ENCODE peak calls at places on chromosomes 7 and 10, in eight cellular contexts. One of them, this sample, is unnamed.

GRCh38 chr10:63257784-63258183 is 124.7 kb downstream of the NRBF2 start:
- DNase-seq in left ventricle myocardium inferior: no peak
- DNase-seq in AG09309: no peak
- DNase-seq in mesothelial cell of epicardium: no peak
- DNase-seq in brain microvascular endothelial cell: no peak
- DNase-seq in neural crest cell: no peak
- DNase-seq in fibroblast of lung: no peak
- DNase-seq in right lobe of liver: no peak
- DNase-seq in this sample: no peak

GRCh38 chr10:62709200-62709599 is 95.3 kb upstream of the ADO start:
- DNase-seq in mesothelial cell of epicardium: no peak
- DNase-seq in neural crest cell: no peak
- DNase-seq in right lobe of liver: no peak
- DNase-seq in brain microvascular endothelial cell: no peak
- DNase-seq in left ventricle myocardium inferior: no peak
- DNase-seq in AG09309: no peak
- DNase-seq in fibroblast of lung: no peak
- DNase-seq in this sample: no peak

GRCh38 chr7:30931927-30932540 is 20.4 kb downstream of the AQP1 start:
- DNase-seq in fibroblast of lung: no peak
- DNase-seq in brain microvascular endothelial cell: no peak
- DNase-seq in left ventricle myocardium inferior: no peak
- DNase-seq in neural crest cell: no peak
- DNase-seq in mesothelial cell of epicardium: no peak
- DNase-seq in AG09309: no peak
- DNase-seq in right lobe of liver: no peak
- DNase-seq in this sample: no peak

GRCh38 chr7:118148930-118149329 is 35.0 kb upstream of the LSM8 start:
- DNase-seq in mesothelial cell of epicardium: no peak
- DNase-seq in left ventricle myocardium inferior: no peak
- DNase-seq in brain microvascular endothelial cell: peak
- DNase-seq in AG09309: no peak
- DNase-seq in fibroblast of lung: peak
- DNase-seq in neural crest cell: no peak
- DNase-seq in right lobe of liver: no peak
- DNase-seq in this sample: peak

GRCh38 chr7:20784311-20785210 is 2.1 kb downstream of the SP8 start:
- DNase-seq in AG09309: no peak
- DNase-seq in brain microvascular endothelial cell: no peak
- DNase-seq in neural crest cell: no peak
- DNase-seq in fibroblast of lung: no peak
- DNase-seq in right lobe of liver: no peak
- DNase-seq in left ventricle myocardium inferior: no peak
- DNase-seq in mesothelial cell of epicardium: peak
- DNase-seq in this sample: no peak

GRCh38 chr10:112177247-112177646 is 6.3 kb downstream of the GPAM start:
- DNase-seq in right lobe of liver: no peak
- DNase-seq in brain microvascular endothelial cell: no peak
- DNase-seq in neural crest cell: peak
- DNase-seq in left ventricle myocardium inferior: no peak
- DNase-seq in AG09309: no peak
- DNase-seq in mesothelial cell of epicardium: no peak
- DNase-seq in fibroblast of lung: peak
- DNase-seq in this sample: no peak

GRCh38 chr10:58718596-58718995 is 205.9 kb downstream of the BICC1 start:
- DNase-seq in mesothelial cell of epicardium: no peak
- DNase-seq in left ventricle myocardium inferior: no peak
- DNase-seq in fibroblast of lung: no peak
- DNase-seq in brain microvascular endothelial cell: no peak
- DNase-seq in right lobe of liver: no peak
- DNase-seq in neural crest cell: no peak
- DNase-seq in AG09309: no peak
- DNase-seq in this sample: no peak

GRCh38 chr7:141511370-141512335 is 39.6 kb upstream of the AGK start:
- DNase-seq in neural crest cell: no peak
- DNase-seq in left ventricle myocardium inferior: no peak
- DNase-seq in AG09309: no peak
- DNase-seq in mesothelial cell of epicardium: peak
- DNase-seq in fibroblast of lung: no peak
- DNase-seq in brain microvascular endothelial cell: no peak
- DNase-seq in right lobe of liver: no peak
- DNase-seq in this sample: no peak

GRCh38 chr7:20514364-20514763 is 101.1 kb upstream of the ABCB5 start:
- DNase-seq in right lobe of liver: no peak
- DNase-seq in fibroblast of lung: peak
- DNase-seq in brain microvascular endothelial cell: peak
- DNase-seq in left ventricle myocardium inferior: peak
- DNase-seq in neural crest cell: no peak
- DNase-seq in mesothelial cell of epicardium: peak
- DNase-seq in AG09309: no peak
- DNase-seq in this sample: peak

GRCh38 chr10:100882681-100883321 is 30.0 kb upstream of the SLF2 start:
- DNase-seq in left ventricle myocardium inferior: peak
- DNase-seq in neural crest cell: no peak
- DNase-seq in AG09309: peak
- DNase-seq in brain microvascular endothelial cell: peak
- DNase-seq in right lobe of liver: peak
- DNase-seq in fibroblast of lung: peak
- DNase-seq in mesothelial cell of epicardium: no peak
- DNase-seq in this sample: peak

GRCh38 chr10:89553064-89553734 is 17.8 kb upstream of the SLC16A12 start:
- DNase-seq in neural crest cell: no peak
- DNase-seq in AG09309: peak
- DNase-seq in right lobe of liver: no peak
- DNase-seq in left ventricle myocardium inferior: no peak
- DNase-seq in mesothelial cell of epicardium: no peak
- DNase-seq in brain microvascular endothelial cell: peak
- DNase-seq in fibroblast of lung: peak
- DNase-seq in this sample: peak

GRCh38 chr10:121501796-121502195 is 96.4 kb downstream of the FGFR2 start:
- DNase-seq in right lobe of liver: no peak
- DNase-seq in neural crest cell: no peak
- DNase-seq in brain microvascular endothelial cell: no peak
- DNase-seq in mesothelial cell of epicardium: no peak
- DNase-seq in left ventricle myocardium inferior: no peak
- DNase-seq in AG09309: no peak
- DNase-seq in fibroblast of lung: no peak
- DNase-seq in this sample: no peak

GRCh38 chr7:19146699-19147098 is 1.5 kb upstream of the FERD3L start:
- DNase-seq in left ventricle myocardium inferior: no peak
- DNase-seq in mesothelial cell of epicardium: no peak
- DNase-seq in neural crest cell: no peak
- DNase-seq in brain microvascular endothelial cell: no peak
- DNase-seq in fibroblast of lung: peak
- DNase-seq in right lobe of liver: no peak
- DNase-seq in AG09309: no peak
- DNase-seq in this sample: peak

GRCh38 chr10:93596539-93596938 is 4.5 kb downstream of the RBP4 start:
- DNase-seq in AG09309: no peak
- DNase-seq in neural crest cell: no peak
- DNase-seq in brain microvascular endothelial cell: no peak
- DNase-seq in mesothelial cell of epicardium: no peak
- DNase-seq in fibroblast of lung: no peak
- DNase-seq in left ventricle myocardium inferior: no peak
- DNase-seq in right lobe of liver: peak
- DNase-seq in this sample: no peak

GRCh38 chr10:5284311-5285057 is 80.3 kb upstream of the UCN3 start:
- DNase-seq in AG09309: no peak
- DNase-seq in right lobe of liver: no peak
- DNase-seq in fibroblast of lung: peak
- DNase-seq in neural crest cell: no peak
- DNase-seq in brain microvascular endothelial cell: peak
- DNase-seq in mesothelial cell of epicardium: no peak
- DNase-seq in left ventricle myocardium inferior: no peak
- DNase-seq in this sample: peak

GRCh38 chr7:139618482-139619366 is 95.2 kb downstream of the CLEC2L start:
- DNase-seq in neural crest cell: peak
- DNase-seq in left ventricle myocardium inferior: no peak
- DNase-seq in right lobe of liver: no peak
- DNase-seq in brain microvascular endothelial cell: peak
- DNase-seq in fibroblast of lung: no peak
- DNase-seq in mesothelial cell of epicardium: no peak
- DNase-seq in AG09309: no peak
- DNase-seq in this sample: peak

GRCh38 chr7:135801045-135801693 is 52.6 kb upstream of the FAM180A start:
- DNase-seq in left ventricle myocardium inferior: no peak
- DNase-seq in fibroblast of lung: peak
- DNase-seq in right lobe of liver: no peak
- DNase-seq in mesothelial cell of epicardium: no peak
- DNase-seq in brain microvascular endothelial cell: peak
- DNase-seq in AG09309: peak
- DNase-seq in neural crest cell: peak
- DNase-seq in this sample: peak

GRCh38 chr10:34674169-34674568 is 140.9 kb downstream of the PARD3 start:
- DNase-seq in AG09309: no peak
- DNase-seq in fibroblast of lung: no peak
- DNase-seq in neural crest cell: no peak
- DNase-seq in mesothelial cell of epicardium: no peak
- DNase-seq in brain microvascular endothelial cell: no peak
- DNase-seq in right lobe of liver: no peak
- DNase-seq in left ventricle myocardium inferior: no peak
- DNase-seq in this sample: no peak

GRCh38 chr10:34677132-34677531 is 138.0 kb downstream of the PARD3 start:
- DNase-seq in mesothelial cell of epicardium: no peak
- DNase-seq in AG09309: no peak
- DNase-seq in neural crest cell: no peak
- DNase-seq in right lobe of liver: no peak
- DNase-seq in fibroblast of lung: no peak
- DNase-seq in left ventricle myocardium inferior: no peak
- DNase-seq in brain microvascular endothelial cell: no peak
- DNase-seq in this sample: no peak

GRCh38 chr10:34681933-34682332 is 133.2 kb downstream of the PARD3 start:
- DNase-seq in mesothelial cell of epicardium: no peak
- DNase-seq in brain microvascular endothelial cell: no peak
- DNase-seq in right lobe of liver: no peak
- DNase-seq in left ventricle myocardium inferior: no peak
- DNase-seq in fibroblast of lung: no peak
- DNase-seq in neural crest cell: no peak
- DNase-seq in AG09309: no peak
- DNase-seq in this sample: no peak

GRCh38 chr10:34679177-34679576 is 135.9 kb downstream of the PARD3 start:
- DNase-seq in mesothelial cell of epicardium: no peak
- DNase-seq in neural crest cell: no peak
- DNase-seq in left ventricle myocardium inferior: no peak
- DNase-seq in right lobe of liver: no peak
- DNase-seq in AG09309: no peak
- DNase-seq in fibroblast of lung: no peak
- DNase-seq in brain microvascular endothelial cell: no peak
- DNase-seq in this sample: no peak

DNA sequence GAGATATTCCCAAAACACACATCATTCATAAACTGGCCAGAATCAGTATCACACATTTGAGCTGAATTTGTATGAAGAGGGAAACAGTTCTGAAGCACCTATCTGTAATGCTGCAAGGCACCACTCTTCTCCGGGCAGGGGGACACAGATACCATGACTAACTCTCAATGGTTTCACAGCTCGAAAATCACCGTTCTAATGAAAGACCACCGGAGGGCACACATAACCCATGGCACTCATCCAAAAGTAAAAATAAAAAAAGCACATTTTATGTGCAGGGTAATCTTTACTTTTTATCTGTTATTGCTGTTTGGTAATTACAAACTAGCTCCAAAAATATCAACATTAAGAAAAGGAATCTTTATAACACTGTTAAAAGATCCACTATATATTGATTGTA is 137.5 kb downstream of the PARD3 start:
- DNase-seq in AG09309: no peak
- DNase-seq in neural crest cell: no peak
- DNase-seq in right lobe of liver: no peak
- DNase-seq in fibroblast of lung: no peak
- DNase-seq in mesothelial cell of epicardium: no peak
- DNase-seq in left ventricle myocardium inferior: no peak
- DNase-seq in brain microvascular endothelial cell: no peak
- DNase-seq in this sample: no peak
- TF ChIP-seq CTCF in AG09309: no peak
- TF ChIP-seq CTCF in neural crest cell: peak
- TF ChIP-seq CTCF in right lobe of liver: no peak
- TF ChIP-seq CTCF in fibroblast of lung: no peak
- TF ChIP-seq CTCF in mesothelial cell of epicardium: no peak
- TF ChIP-seq CTCF in left ventricle myocardium inferior: no peak
- TF ChIP-seq CTCF in brain microvascular endothelial cell: no peak
- TF ChIP-seq CTCF in this sample: peak

DNA sequence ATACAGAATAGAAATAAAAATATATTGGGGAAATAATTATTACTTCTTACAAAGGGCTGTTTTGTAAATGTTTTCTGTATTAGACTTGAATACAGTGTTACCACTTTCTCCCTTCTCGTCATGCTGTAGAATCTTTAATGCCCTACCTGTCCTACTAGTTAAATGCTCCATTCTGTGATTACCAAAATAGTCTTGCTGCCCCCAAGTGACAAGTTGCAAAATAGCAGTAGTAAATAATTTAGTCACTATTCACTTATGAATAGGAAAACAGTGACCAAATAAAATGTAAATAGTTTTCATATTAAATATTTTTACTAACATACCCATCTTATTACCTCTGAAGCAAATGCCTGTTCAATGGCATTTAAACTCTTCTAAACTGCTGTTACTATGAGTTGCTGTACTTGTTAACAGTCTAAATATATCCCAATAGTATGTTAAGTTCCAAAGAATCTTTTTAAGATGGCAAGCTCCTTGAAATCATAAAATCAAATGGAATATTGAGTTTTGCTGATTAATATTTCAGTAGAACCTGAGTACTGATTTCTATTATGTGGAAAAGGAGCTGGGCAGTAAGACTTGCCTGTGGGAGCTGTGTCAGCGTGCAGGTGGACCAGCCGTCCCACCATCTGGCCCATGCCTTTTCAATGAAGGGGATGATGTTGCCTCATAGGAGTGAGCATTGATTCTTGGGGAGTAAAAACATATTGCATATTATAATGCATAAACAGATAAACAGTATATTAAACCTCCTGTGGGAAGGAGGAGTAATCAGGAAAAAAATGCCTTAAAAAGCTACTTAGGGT is 18.1 kb upstream of the OIT3 start:
- DNase-seq in neural crest cell: no peak
- DNase-seq in AG09309: peak
- DNase-seq in fibroblast of lung: peak
- DNase-seq in brain microvascular endothelial cell: no peak
- DNase-seq in left ventricle myocardium inferior: no peak
- DNase-seq in right lobe of liver: no peak
- DNase-seq in mesothelial cell of epicardium: no peak
- DNase-seq in this sample: no peak
- TF ChIP-seq CTCF in neural crest cell: peak
- TF ChIP-seq CTCF in AG09309: peak
- TF ChIP-seq CTCF in fibroblast of lung: peak
- TF ChIP-seq CTCF in brain microvascular endothelial cell: peak
- TF ChIP-seq CTCF in left ventricle myocardium inferior: peak
- TF ChIP-seq CTCF in right lobe of liver: peak
- TF ChIP-seq CTCF in mesothelial cell of epicardium: no peak
- TF ChIP-seq CTCF in this sample: peak

GRCh38 chr7:47988496-47989386 is 9.3 kb upstream of the HUS1 start:
- DNase-seq in left ventricle myocardium inferior: no peak
- DNase-seq in neural crest cell: no peak
- DNase-seq in mesothelial cell of epicardium: no peak
- DNase-seq in fibroblast of lung: no peak
- DNase-seq in brain microvascular endothelial cell: peak
- DNase-seq in AG09309: no peak
- DNase-seq in right lobe of liver: no peak
- DNase-seq in this sample: no peak
- TF ChIP-seq CTCF in left ventricle myocardium inferior: peak
- TF ChIP-seq CTCF in neural crest cell: peak
- TF ChIP-seq CTCF in mesothelial cell of epicardium: peak
- TF ChIP-seq CTCF in fibroblast of lung: peak
- TF ChIP-seq CTCF in brain microvascular endothelial cell: peak
- TF ChIP-seq CTCF in AG09309: peak
- TF ChIP-seq CTCF in right lobe of liver: peak
- TF ChIP-seq CTCF in this sample: peak

GRCh38 chr7:105320896-105321295 is 67.8 kb downstream of the SRPK2 start:
- DNase-seq in fibroblast of lung: no peak
- DNase-seq in AG09309: no peak
- DNase-seq in left ventricle myocardium inferior: no peak
- DNase-seq in right lobe of liver: no peak
- DNase-seq in neural crest cell: no peak
- DNase-seq in brain microvascular endothelial cell: no peak
- DNase-seq in mesothelial cell of epicardium: no peak
- DNase-seq in this sample: no peak
- TF ChIP-seq CTCF in fibroblast of lung: no peak
- TF ChIP-seq CTCF in AG09309: no peak
- TF ChIP-seq CTCF in left ventricle myocardium inferior: no peak
- TF ChIP-seq CTCF in right lobe of liver: no peak
- TF ChIP-seq CTCF in neural crest cell: no peak
- TF ChIP-seq CTCF in brain microvascular endothelial cell: no peak
- TF ChIP-seq CTCF in mesothelial cell of epicardium: no peak
- TF ChIP-seq CTCF in this sample: no peak

This sample was measured in astrocyte.